ENCODE peak calls at places on chromosomes 2 and 18, in six cellular contexts. G is IMR-90, N is trophoblast cell, V is H9, W is neuronal stem cell, D is H1. Y is an unnamed sample.

GRCh38 chr2:205133544-205133943 is 548.8 kb upstream of the NRP2 start:
- DNase-seq in D (no peak), G (no peak), V (no peak), W (no peak), N (no peak), Y (no peak)

GRCh38 chr2:71454221-71455010 is 1.1 kb downstream of the DYSF start:
- DNase-seq in W (no peak), V (peak; percentile 61), G (no peak), N (no peak), D (no peak), Y (no peak)

GRCh38 chr18:48486762-48487161 is 52.1 kb upstream of the CTIF start:
- DNase-seq in V (no peak), G (peak; percentile 77), N (peak; percentile 9), D (no peak), W (no peak), Y (peak; percentile 60)

GRCh38 chr2:240896871-240897692 is 1.1 kb upstream of the MAB21L4 start:
- DNase-seq in D (no peak), G (no peak), N (no peak), V (no peak), W (no peak), Y (no peak)

GRCh38 chr2:157867703-157868102 is 8.4 kb downstream of the ACVR1 start:
- DNase-seq in D (no peak), W (no peak), N (no peak), G (no peak), V (no peak), Y (no peak)

GRCh38 chr2:119304852-119305251 is 61.8 kb downstream of the C2orf76 start:
- DNase-seq in N (no peak), G (no peak), D (no peak), V (no peak), W (no peak), Y (no peak)

GRCh38 chr18:54734059-54734458 is 94.2 kb upstream of the RAB27B start:
- DNase-seq in D (no peak), V (no peak), W (no peak), G (peak; percentile 96), N (peak; percentile 58), Y (peak; percentile 97)

GRCh38 chr2:134206029-134206428 is 47.8 kb upstream of the MGAT5 start:
- DNase-seq in G (no peak), N (no peak), V (no peak), W (peak; percentile 17), D (no peak), Y (no peak)

GRCh38 chr2:172931256-172931894 is 144.3 kb upstream of the MAP3K20 start:
- DNase-seq in V (no peak), D (no peak), N (no peak), W (peak; percentile 44), G (peak; percentile 75), Y (peak; percentile 67)

GRCh38 chr2:36597532-36598377 is at the start of gene FEZ2:
- DNase-seq in G (peak; percentile 72), D (peak; percentile 84), W (peak; percentile 81), V (peak; percentile 91), N (peak; percentile 71), Y (peak; percentile 79)

GRCh38 chr2:19673213-19673791 is 228.5 kb downstream of the TTC32 start:
- DNase-seq in W (no peak), N (peak; percentile 3), V (no peak), G (peak; percentile 19), D (no peak), Y (peak; percentile 46)

GRCh38 chr18:45958730-45959129 is 8.4 kb downstream of the EPG5 start:
- DNase-seq in D (no peak), N (no peak), W (no peak), V (no peak), G (peak; percentile 55), Y (no peak)

GRCh38 chr18:75811156-75811555 is 383.7 kb upstream of the SMIM21 start:
- DNase-seq in V (no peak), W (no peak), G (no peak), D (no peak), N (peak; percentile 71), Y (no peak)

GRCh38 chr2:75582840-75583239 is 22.1 kb upstream of the EVA1A start:
- DNase-seq in W (no peak), V (no peak), G (peak; percentile 57), D (no peak), N (peak; percentile 64), Y (no peak)

GRCh38 chr2:181398000-181398399 is 59.2 kb upstream of the ITGA4 start:
- DNase-seq in N (peak; percentile 10), V (no peak), G (no peak), D (no peak), W (no peak), Y (no peak)

GRCh38 chr2:53861824-53862223 is 2.1 kb upstream of the GPR75 start:
- DNase-seq in W (no peak), N (no peak), G (no peak), V (no peak), D (no peak), Y (no peak)

GRCh38 chr2:207768168-207768890 is 1.4 kb downstream of the FZD5 start:
- DNase-seq in V (peak; percentile 42), D (no peak), N (peak; percentile 63), G (no peak), W (peak; percentile 44), Y (peak; percentile 65)

GRCh38 chr2:119451336-119452050 is 19.8 kb downstream of the TMEM37 start:
- DNase-seq in N (no peak), D (no peak), W (no peak), G (no peak), V (no peak), Y (no peak)

GRCh38 chr2:70888925-70889715 is 46.6 kb upstream of the ATP6V1B1 start:
- DNase-seq in V (peak; percentile 75), D (no peak), G (no peak), W (no peak), N (peak; percentile 24), Y (no peak)

GRCh38 chr18:39030124-39030655 is 1464.6 kb upstream of the CELF4 start:
- DNase-seq in V (no peak), G (no peak), N (no peak), W (no peak), D (no peak), Y (no peak)

GRCh38 chr2:147108553-147108952 is 736.3 kb upstream of the ACVR2A start:
- DNase-seq in V (no peak), W (no peak), D (no peak), G (no peak), N (no peak), Y (no peak)

GRCh38 chr2:85791704-85792565 is 38.1 kb downstream of the ATOH8 start:
- DNase-seq in V (no peak), D (no peak), G (no peak), W (no peak), N (no peak), Y (no peak)

GRCh38 chr2:134669731-134670669 is 48.8 kb downstream of the TMEM163 start:
- DNase-seq in D (no peak), N (no peak), G (no peak), V (no peak), W (no peak), Y (no peak)

GRCh38 chr2:25557179-25558036 is 116.0 kb downstream of the DTNB start:
- DNase-seq in D (no peak), N (no peak), V (no peak), W (no peak), G (no peak), Y (no peak)

GRCh38 chr2:12430036-12430795 is 286.5 kb upstream of the TRIB2 start:
- DNase-seq in V (no peak), N (no peak), G (peak; percentile 85), D (no peak), W (no peak), Y (peak; percentile 69)

GRCh38 chr2:178882666-178883440 is 75.6 kb upstream of the TTN start:
- DNase-seq in G (peak; percentile 31), V (no peak), W (no peak), N (no peak), D (no peak), Y (no peak)

GRCh38 chr18:35972197-35973000 is at the start of gene RMP24:
- DNase-seq in W (peak; percentile 94), V (peak; percentile 96), D (peak; percentile 89), G (peak; percentile 96), N (peak; percentile 98), Y (peak; percentile 95)

GRCh38 chr2:22893773-22894517 is 491.0 kb upstream of the KLHL29 start:
- DNase-seq in N (no peak), W (no peak), G (no peak), D (no peak), V (no peak), Y (no peak)

GRCh38 chr2:73023497-73023896 is 48.0 kb downstream of the SFXN5 start:
- DNase-seq in G (no peak), N (no peak), W (no peak), D (no peak), V (no peak), Y (no peak)

GRCh38 chr2:219636144-219636915 is 8.9 kb downstream of the SLC4A3 start:
- DNase-seq in N (no peak), D (no peak), W (no peak), G (no peak), V (peak; percentile 25), Y (no peak)

GRCh38 chr2:31404302-31404701 is 10.2 kb downstream of the XDH start:
- DNase-seq in G (peak; percentile 19), W (no peak), D (no peak), V (no peak), N (no peak), Y (no peak)
- H2BK120ac ChIP-seq in G (peak overlapping the region; percentile 31), W (no peak overlapping the region), D (no peak overlapping the region), V (no peak overlapping the region), N (no peak overlapping the region), Y (no peak overlapping the region)

DNA sequence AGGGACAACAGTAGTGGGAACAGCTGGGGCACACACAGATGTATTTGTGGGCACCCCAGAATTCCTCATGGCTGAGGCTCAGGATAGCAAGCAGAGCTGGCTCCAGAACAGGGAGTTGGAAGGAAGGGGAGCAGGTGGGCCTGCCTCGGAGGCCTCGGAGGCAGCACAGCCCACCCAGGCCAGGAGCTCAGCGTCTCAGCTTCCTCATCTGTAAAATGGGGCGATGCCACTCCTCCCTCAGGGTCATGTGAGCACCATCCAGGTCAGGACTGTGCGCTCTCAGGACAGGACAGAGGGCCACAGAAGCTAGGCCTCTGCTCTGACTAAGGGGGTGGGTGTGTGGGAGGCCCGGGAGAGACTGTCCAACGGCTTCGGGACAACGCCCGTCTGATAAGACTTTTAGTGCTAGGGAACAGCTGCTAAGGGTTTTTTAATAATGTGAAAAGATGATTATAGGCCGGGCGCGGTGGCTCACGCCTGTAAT is 106.2 kb downstream of the HDAC4 start:
- DNase-seq in G (no peak), D (no peak), V (no peak), W (no peak), N (no peak), Y (no peak)
- H3K27ac ChIP-seq in G (no peak overlapping the region), D (peak overlapping the region; percentile 49), V (no peak overlapping the region), W (no peak overlapping the region), N (no peak overlapping the region), Y (no peak overlapping the region)

GRCh38 chr2:126627623-126628022 is 28.3 kb upstream of the GYPC start:
- DNase-seq in W (no peak), D (no peak), V (no peak), N (no peak), G (peak; percentile 13), Y (peak; percentile 57)
- H3K14ac ChIP-seq in W (no peak overlapping the region), D (no peak overlapping the region), V (no peak overlapping the region), N (no peak overlapping the region), G (no peak overlapping the region), Y (no peak overlapping the region)

DNA sequence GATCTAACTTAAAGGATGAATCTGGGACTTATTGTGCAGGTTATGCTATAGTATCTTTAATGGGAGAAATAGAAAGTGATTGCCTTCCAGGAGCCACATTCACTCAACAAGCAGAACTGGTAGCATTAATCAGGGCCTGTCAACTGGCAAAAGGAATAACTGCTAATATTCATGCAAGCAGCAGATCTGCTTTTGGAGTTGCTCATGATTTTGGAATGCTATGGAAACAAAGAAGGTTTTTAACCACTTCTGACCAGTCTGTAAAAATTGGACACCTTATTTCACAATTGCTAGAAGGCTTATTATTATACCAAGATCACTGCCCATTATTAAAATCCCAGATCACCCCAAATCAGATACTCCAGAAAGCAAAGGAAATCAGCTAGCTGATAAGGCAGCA is 200.4 kb downstream of the MREG start:
- DNase-seq in N (peak; percentile 23), W (no peak), G (peak; percentile 72), D (no peak), V (no peak), Y (peak; percentile 33)
- H2BK120ac ChIP-seq in N (no peak overlapping the region), W (no peak overlapping the region), G (no peak overlapping the region), D (no peak overlapping the region), V (no peak overlapping the region), Y (no peak overlapping the region)

Y was measured in mesenchymal stem cell.